ENCODE peak calls at places on chromosomes 3 and 15, in six cellular contexts. One of them, this sample, is unnamed.

GRCh38 chr3:124764746-124765145 is 34.5 kb downstream of the UMPS start:
- DNase-seq in glutamatergic neuron: no peak
- DNase-seq in stimulated activated CD4-positive, alpha-beta T cell treated with anti-CD3 and anti-CD28 coated beads, Interleukin-12 subunit alpha, Interleukin-12 subunit beta, amount 100 ng/mL, for 4 hours: no peak
- DNase-seq in HEK293T: no peak
- DNase-seq in neural progenitor cell: no peak
- DNase-seq in mesothelial cell of epicardium: no peak
- DNase-seq in this sample: no peak

GRCh38 chr15:70956196-70956595 is 63.6 kb downstream of the LRRC49 start:
- DNase-seq in glutamatergic neuron: no peak
- DNase-seq in stimulated activated CD4-positive, alpha-beta T cell treated with anti-CD3 and anti-CD28 coated beads, Interleukin-12 subunit alpha, Interleukin-12 subunit beta, amount 100 ng/mL, for 4 hours: no peak
- DNase-seq in HEK293T: no peak
- DNase-seq in neural progenitor cell: no peak
- DNase-seq in mesothelial cell of epicardium: no peak
- DNase-seq in this sample: no peak

GRCh38 chr3:56855856-56856538 is 54.2 kb upstream of the ARHGEF3 start:
- DNase-seq in glutamatergic neuron: peak; percentile 49
- DNase-seq in stimulated activated CD4-positive, alpha-beta T cell treated with anti-CD3 and anti-CD28 coated beads, Interleukin-12 subunit alpha, Interleukin-12 subunit beta, amount 100 ng/mL, for 4 hours: peak; percentile 17
- DNase-seq in HEK293T: peak; percentile 49
- DNase-seq in neural progenitor cell: peak; percentile 78
- DNase-seq in mesothelial cell of epicardium: no peak
- DNase-seq in this sample: peak; percentile 77

GRCh38 chr3:43732747-43733425 is 42.1 kb downstream of the ABHD5 start:
- DNase-seq in glutamatergic neuron: no peak
- DNase-seq in stimulated activated CD4-positive, alpha-beta T cell treated with anti-CD3 and anti-CD28 coated beads, Interleukin-12 subunit alpha, Interleukin-12 subunit beta, amount 100 ng/mL, for 4 hours: no peak
- DNase-seq in HEK293T: no peak
- DNase-seq in neural progenitor cell: no peak
- DNase-seq in mesothelial cell of epicardium: no peak
- DNase-seq in this sample: no peak

GRCh38 chr3:9778102-9778501 is 8.4 kb upstream of the CAMK1 start:
- DNase-seq in glutamatergic neuron: no peak
- DNase-seq in stimulated activated CD4-positive, alpha-beta T cell treated with anti-CD3 and anti-CD28 coated beads, Interleukin-12 subunit alpha, Interleukin-12 subunit beta, amount 100 ng/mL, for 4 hours: peak; percentile 52
- DNase-seq in HEK293T: no peak
- DNase-seq in neural progenitor cell: no peak
- DNase-seq in mesothelial cell of epicardium: no peak
- DNase-seq in this sample: no peak

GRCh38 chr15:26970712-26971210 is at the start of gene GABRG3:
- DNase-seq in glutamatergic neuron: peak; percentile 45
- DNase-seq in stimulated activated CD4-positive, alpha-beta T cell treated with anti-CD3 and anti-CD28 coated beads, Interleukin-12 subunit alpha, Interleukin-12 subunit beta, amount 100 ng/mL, for 4 hours: no peak
- DNase-seq in HEK293T: no peak
- DNase-seq in neural progenitor cell: peak; percentile 86
- DNase-seq in mesothelial cell of epicardium: peak; percentile 49
- DNase-seq in this sample: peak; percentile 72

GRCh38 chr3:159159546-159159945 is 357.7 kb downstream of the MFSD1 start:
- DNase-seq in glutamatergic neuron: no peak
- DNase-seq in stimulated activated CD4-positive, alpha-beta T cell treated with anti-CD3 and anti-CD28 coated beads, Interleukin-12 subunit alpha, Interleukin-12 subunit beta, amount 100 ng/mL, for 4 hours: no peak
- DNase-seq in HEK293T: no peak
- DNase-seq in neural progenitor cell: no peak
- DNase-seq in mesothelial cell of epicardium: no peak
- DNase-seq in this sample: no peak

GRCh38 chr3:64427671-64428070 is 202.4 kb upstream of the PRICKLE2 start:
- DNase-seq in glutamatergic neuron: no peak
- DNase-seq in stimulated activated CD4-positive, alpha-beta T cell treated with anti-CD3 and anti-CD28 coated beads, Interleukin-12 subunit alpha, Interleukin-12 subunit beta, amount 100 ng/mL, for 4 hours: no peak
- DNase-seq in HEK293T: no peak
- DNase-seq in neural progenitor cell: no peak
- DNase-seq in mesothelial cell of epicardium: no peak
- DNase-seq in this sample: no peak

GRCh38 chr3:189368384-189368783 is 196.6 kb downstream of the TPRG1 start:
- DNase-seq in glutamatergic neuron: no peak
- DNase-seq in stimulated activated CD4-positive, alpha-beta T cell treated with anti-CD3 and anti-CD28 coated beads, Interleukin-12 subunit alpha, Interleukin-12 subunit beta, amount 100 ng/mL, for 4 hours: no peak
- DNase-seq in HEK293T: no peak
- DNase-seq in neural progenitor cell: no peak
- DNase-seq in mesothelial cell of epicardium: no peak
- DNase-seq in this sample: no peak

GRCh38 chr3:133384331-133385027 is 15.4 kb upstream of the BFSP2 start:
- DNase-seq in glutamatergic neuron: peak; percentile 84
- DNase-seq in stimulated activated CD4-positive, alpha-beta T cell treated with anti-CD3 and anti-CD28 coated beads, Interleukin-12 subunit alpha, Interleukin-12 subunit beta, amount 100 ng/mL, for 4 hours: peak; percentile 3
- DNase-seq in HEK293T: peak; percentile 80
- DNase-seq in neural progenitor cell: peak; percentile 88
- DNase-seq in mesothelial cell of epicardium: peak; percentile 78
- DNase-seq in this sample: peak; percentile 78

GRCh38 chr15:91426412-91426811 is 326.4 kb downstream of the SV2B start:
- DNase-seq in glutamatergic neuron: no peak
- DNase-seq in stimulated activated CD4-positive, alpha-beta T cell treated with anti-CD3 and anti-CD28 coated beads, Interleukin-12 subunit alpha, Interleukin-12 subunit beta, amount 100 ng/mL, for 4 hours: no peak
- DNase-seq in HEK293T: no peak
- DNase-seq in neural progenitor cell: no peak
- DNase-seq in mesothelial cell of epicardium: no peak
- DNase-seq in this sample: no peak

GRCh38 chr3:21041621-21042020 is 709.4 kb downstream of the ZNF385D start:
- DNase-seq in glutamatergic neuron: no peak
- DNase-seq in stimulated activated CD4-positive, alpha-beta T cell treated with anti-CD3 and anti-CD28 coated beads, Interleukin-12 subunit alpha, Interleukin-12 subunit beta, amount 100 ng/mL, for 4 hours: no peak
- DNase-seq in HEK293T: no peak
- DNase-seq in neural progenitor cell: no peak
- DNase-seq in mesothelial cell of epicardium: no peak
- DNase-seq in this sample: no peak

GRCh38 chr3:190552969-190553759 is 39.3 kb downstream of the IL1RAP start:
- DNase-seq in glutamatergic neuron: no peak
- DNase-seq in stimulated activated CD4-positive, alpha-beta T cell treated with anti-CD3 and anti-CD28 coated beads, Interleukin-12 subunit alpha, Interleukin-12 subunit beta, amount 100 ng/mL, for 4 hours: no peak
- DNase-seq in HEK293T: no peak
- DNase-seq in neural progenitor cell: peak; percentile 63
- DNase-seq in mesothelial cell of epicardium: no peak
- DNase-seq in this sample: peak; percentile 79

GRCh38 chr3:146972726-146973125 is 367.6 kb upstream of the PLSCR5 start:
- DNase-seq in glutamatergic neuron: no peak
- DNase-seq in stimulated activated CD4-positive, alpha-beta T cell treated with anti-CD3 and anti-CD28 coated beads, Interleukin-12 subunit alpha, Interleukin-12 subunit beta, amount 100 ng/mL, for 4 hours: no peak
- DNase-seq in HEK293T: no peak
- DNase-seq in neural progenitor cell: no peak
- DNase-seq in mesothelial cell of epicardium: no peak
- DNase-seq in this sample: no peak

GRCh38 chr3:33218446-33219174 is at the start of gene SUSD5:
- DNase-seq in glutamatergic neuron: peak; percentile 76
- DNase-seq in stimulated activated CD4-positive, alpha-beta T cell treated with anti-CD3 and anti-CD28 coated beads, Interleukin-12 subunit alpha, Interleukin-12 subunit beta, amount 100 ng/mL, for 4 hours: no peak
- DNase-seq in HEK293T: peak; percentile 74
- DNase-seq in neural progenitor cell: peak; percentile 86
- DNase-seq in mesothelial cell of epicardium: peak; percentile 64
- DNase-seq in this sample: peak; percentile 71

GRCh38 chr3:149654188-149654601 is 3.6 kb downstream of the WWTR1 start:
- DNase-seq in glutamatergic neuron: no peak
- DNase-seq in stimulated activated CD4-positive, alpha-beta T cell treated with anti-CD3 and anti-CD28 coated beads, Interleukin-12 subunit alpha, Interleukin-12 subunit beta, amount 100 ng/mL, for 4 hours: no peak
- DNase-seq in HEK293T: no peak
- DNase-seq in neural progenitor cell: no peak
- DNase-seq in mesothelial cell of epicardium: no peak
- DNase-seq in this sample: no peak

GRCh38 chr3:64921666-64922065 is 233.9 kb upstream of the ADAMTS9 start:
- DNase-seq in glutamatergic neuron: no peak
- DNase-seq in stimulated activated CD4-positive, alpha-beta T cell treated with anti-CD3 and anti-CD28 coated beads, Interleukin-12 subunit alpha, Interleukin-12 subunit beta, amount 100 ng/mL, for 4 hours: no peak
- DNase-seq in HEK293T: no peak
- DNase-seq in neural progenitor cell: peak; percentile 44
- DNase-seq in mesothelial cell of epicardium: no peak
- DNase-seq in this sample: no peak

GRCh38 chr15:65401607-65402240 is 21.0 kb downstream of the IGDCC4 start:
- DNase-seq in glutamatergic neuron: no peak
- DNase-seq in stimulated activated CD4-positive, alpha-beta T cell treated with anti-CD3 and anti-CD28 coated beads, Interleukin-12 subunit alpha, Interleukin-12 subunit beta, amount 100 ng/mL, for 4 hours: no peak
- DNase-seq in HEK293T: no peak
- DNase-seq in neural progenitor cell: no peak
- DNase-seq in mesothelial cell of epicardium: no peak
- DNase-seq in this sample: no peak

GRCh38 chr3:180827171-180827570 is 85.3 kb upstream of the FXR1 start:
- DNase-seq in glutamatergic neuron: no peak
- DNase-seq in stimulated activated CD4-positive, alpha-beta T cell treated with anti-CD3 and anti-CD28 coated beads, Interleukin-12 subunit alpha, Interleukin-12 subunit beta, amount 100 ng/mL, for 4 hours: no peak
- DNase-seq in HEK293T: no peak
- DNase-seq in neural progenitor cell: no peak
- DNase-seq in mesothelial cell of epicardium: no peak
- DNase-seq in this sample: no peak

GRCh38 chr15:86268558-86268957 is 188.9 kb downstream of the AGBL1 start:
- DNase-seq in glutamatergic neuron: no peak
- DNase-seq in stimulated activated CD4-positive, alpha-beta T cell treated with anti-CD3 and anti-CD28 coated beads, Interleukin-12 subunit alpha, Interleukin-12 subunit beta, amount 100 ng/mL, for 4 hours: no peak
- DNase-seq in HEK293T: no peak
- DNase-seq in neural progenitor cell: no peak
- DNase-seq in mesothelial cell of epicardium: no peak
- DNase-seq in this sample: no peak

GRCh38 chr15:98174286-98174685 is 213.8 kb downstream of the ARRDC4 start:
- DNase-seq in glutamatergic neuron: no peak
- DNase-seq in stimulated activated CD4-positive, alpha-beta T cell treated with anti-CD3 and anti-CD28 coated beads, Interleukin-12 subunit alpha, Interleukin-12 subunit beta, amount 100 ng/mL, for 4 hours: no peak
- DNase-seq in HEK293T: no peak
- DNase-seq in neural progenitor cell: no peak
- DNase-seq in mesothelial cell of epicardium: no peak
- DNase-seq in this sample: no peak

GRCh38 chr15:69854521-69855171 is 243.1 kb downstream of the TLE3 start:
- DNase-seq in glutamatergic neuron: no peak
- DNase-seq in stimulated activated CD4-positive, alpha-beta T cell treated with anti-CD3 and anti-CD28 coated beads, Interleukin-12 subunit alpha, Interleukin-12 subunit beta, amount 100 ng/mL, for 4 hours: no peak
- DNase-seq in HEK293T: no peak
- DNase-seq in neural progenitor cell: no peak
- DNase-seq in mesothelial cell of epicardium: no peak
- DNase-seq in this sample: no peak

GRCh38 chr15:44536298-44536961 is 517 bp upstream of the EIF3J start:
- DNase-seq in glutamatergic neuron: peak; percentile 88
- DNase-seq in stimulated activated CD4-positive, alpha-beta T cell treated with anti-CD3 and anti-CD28 coated beads, Interleukin-12 subunit alpha, Interleukin-12 subunit beta, amount 100 ng/mL, for 4 hours: no peak
- DNase-seq in HEK293T: peak; percentile 58
- DNase-seq in neural progenitor cell: peak; percentile 95
- DNase-seq in mesothelial cell of epicardium: peak; percentile 83
- DNase-seq in this sample: peak; percentile 82

GRCh38 chr15:49379996-49380395 is 43.0 kb upstream of the FGF7 start:
- DNase-seq in glutamatergic neuron: peak; percentile 13
- DNase-seq in stimulated activated CD4-positive, alpha-beta T cell treated with anti-CD3 and anti-CD28 coated beads, Interleukin-12 subunit alpha, Interleukin-12 subunit beta, amount 100 ng/mL, for 4 hours: no peak
- DNase-seq in HEK293T: no peak
- DNase-seq in neural progenitor cell: no peak
- DNase-seq in mesothelial cell of epicardium: no peak
- DNase-seq in this sample: no peak

GRCh38 chr3:139611540-139611939 is 66.2 kb downstream of the NMNAT3 start:
- DNase-seq in glutamatergic neuron: no peak
- DNase-seq in stimulated activated CD4-positive, alpha-beta T cell treated with anti-CD3 and anti-CD28 coated beads, Interleukin-12 subunit alpha, Interleukin-12 subunit beta, amount 100 ng/mL, for 4 hours: no peak
- DNase-seq in HEK293T: no peak
- DNase-seq in neural progenitor cell: no peak
- DNase-seq in mesothelial cell of epicardium: no peak
- DNase-seq in this sample: no peak

GRCh38 chr3:118447326-118447725 is 587.3 kb downstream of the IGSF11 start:
- DNase-seq in glutamatergic neuron: no peak
- DNase-seq in stimulated activated CD4-positive, alpha-beta T cell treated with anti-CD3 and anti-CD28 coated beads, Interleukin-12 subunit alpha, Interleukin-12 subunit beta, amount 100 ng/mL, for 4 hours: no peak
- DNase-seq in HEK293T: no peak
- DNase-seq in neural progenitor cell: no peak
- DNase-seq in mesothelial cell of epicardium: no peak
- DNase-seq in this sample: no peak

GRCh38 chr3:126555795-126556636 is 2.7 kb downstream of the C3orf22 start:
- DNase-seq in glutamatergic neuron: peak; percentile 13
- DNase-seq in stimulated activated CD4-positive, alpha-beta T cell treated with anti-CD3 and anti-CD28 coated beads, Interleukin-12 subunit alpha, Interleukin-12 subunit beta, amount 100 ng/mL, for 4 hours: no peak
- DNase-seq in HEK293T: no peak
- DNase-seq in neural progenitor cell: no peak
- DNase-seq in mesothelial cell of epicardium: peak; percentile 24
- DNase-seq in this sample: no peak

GRCh38 chr3:125022186-125022585 is 33.6 kb downstream of the HEG1 start:
- DNase-seq in glutamatergic neuron: no peak
- DNase-seq in stimulated activated CD4-positive, alpha-beta T cell treated with anti-CD3 and anti-CD28 coated beads, Interleukin-12 subunit alpha, Interleukin-12 subunit beta, amount 100 ng/mL, for 4 hours: no peak
- DNase-seq in HEK293T: no peak
- DNase-seq in neural progenitor cell: no peak
- DNase-seq in mesothelial cell of epicardium: no peak
- DNase-seq in this sample: no peak

GRCh38 chr3:177563381-177563780 is 366.1 kb upstream of the TBL1XR1 start:
- DNase-seq in glutamatergic neuron: no peak
- DNase-seq in stimulated activated CD4-positive, alpha-beta T cell treated with anti-CD3 and anti-CD28 coated beads, Interleukin-12 subunit alpha, Interleukin-12 subunit beta, amount 100 ng/mL, for 4 hours: no peak
- DNase-seq in HEK293T: no peak
- DNase-seq in neural progenitor cell: no peak
- DNase-seq in mesothelial cell of epicardium: no peak
- DNase-seq in this sample: no peak

GRCh38 chr3:103218146-103218545 is 783.3 kb downstream of the ZPLD1 start:
- DNase-seq in glutamatergic neuron: no peak
- DNase-seq in stimulated activated CD4-positive, alpha-beta T cell treated with anti-CD3 and anti-CD28 coated beads, Interleukin-12 subunit alpha, Interleukin-12 subunit beta, amount 100 ng/mL, for 4 hours: no peak
- DNase-seq in HEK293T: no peak
- DNase-seq in neural progenitor cell: no peak
- DNase-seq in mesothelial cell of epicardium: no peak
- DNase-seq in this sample: no peak

GRCh38 chr3:13414040-13414729 is 5.9 kb downstream of the NUP210 start:
- DNase-seq in glutamatergic neuron: no peak
- DNase-seq in stimulated activated CD4-positive, alpha-beta T cell treated with anti-CD3 and anti-CD28 coated beads, Interleukin-12 subunit alpha, Interleukin-12 subunit beta, amount 100 ng/mL, for 4 hours: peak; percentile 45
- DNase-seq in HEK293T: no peak
- DNase-seq in neural progenitor cell: no peak
- DNase-seq in mesothelial cell of epicardium: no peak
- DNase-seq in this sample: no peak

This sample was measured in WTC11.